ENCODE peak calls at places on chromosome 13, in six cellular contexts. Q, I, M, G, U and Y are unnamed samples.

GRCh38 chr13:32426981-32427851 is 714 bp downstream of the N4BP2L1 start:
- DNase-seq in Q (peak), I (no peak), M (peak), G (peak), U (peak), Y (peak)

GRCh38 chr13:98454389-98454881 is 122.5 kb downstream of the STK24 start:
- DNase-seq in Q (peak), I (peak), M (no peak), G (no peak), U (no peak), Y (no peak)

GRCh38 chr13:109182777-109183465 is 553.5 kb downstream of the MYO16 start:
- DNase-seq in Q (no peak), I (no peak), M (no peak), G (no peak), U (no peak), Y (no peak)

GRCh38 chr13:35592457-35592856 is 116.0 kb upstream of the MAB21L1 start:
- DNase-seq in Q (no peak), I (no peak), M (no peak), G (no peak), U (no peak), Y (no peak)

GRCh38 chr13:42553098-42554046 is 20.6 kb upstream of the TNFSF11 start:
- DNase-seq in Q (no peak), I (peak), M (peak), G (peak), U (no peak), Y (no peak)

GRCh38 chr13:74040200-74040599 is 94.0 kb downstream of the KLF12 start:
- DNase-seq in Q (peak), I (peak), M (peak), G (peak), U (peak), Y (no peak)

GRCh38 chr13:114257014-114257413 is 22.3 kb downstream of the CDC16 start:
- DNase-seq in Q (no peak), I (no peak), M (no peak), G (no peak), U (no peak), Y (no peak)

GRCh38 chr13:43316997-43317396 is 293.6 kb downstream of the DNAJC15 start:
- DNase-seq in Q (peak), I (peak), M (no peak), G (no peak), U (no peak), Y (no peak)

GRCh38 chr13:33022986-33023385 is 6.8 kb downstream of the KL start:
- DNase-seq in Q (no peak), I (no peak), M (no peak), G (no peak), U (no peak), Y (no peak)

GRCh38 chr13:28099396-28100148 is 804 bp downstream of the FLT3 start:
- DNase-seq in Q (no peak), I (no peak), M (no peak), G (no peak), U (peak), Y (peak)

GRCh38 chr13:83752141-83752540 is 130.1 kb downstream of the SLITRK1 start:
- DNase-seq in Q (no peak), I (peak), M (no peak), G (no peak), U (no peak), Y (no peak)

GRCh38 chr13:29369060-29369743 is 226.3 kb downstream of the SLC7A1 start:
- DNase-seq in Q (peak), I (peak), M (no peak), G (no peak), U (no peak), Y (no peak)

GRCh38 chr13:33999830-34000605 is 182.1 kb downstream of the RFC3 start:
- DNase-seq in Q (no peak), I (no peak), M (no peak), G (no peak), U (no peak), Y (no peak)

GRCh38 chr13:98752111-98752941 is at the start of gene SLC15A1:
- DNase-seq in Q (peak), I (no peak), M (peak), G (peak), U (no peak), Y (no peak)

GRCh38 chr13:53301449-53301848 is 272.8 kb downstream of the OLFM4 start:
- DNase-seq in Q (no peak), I (no peak), M (no peak), G (no peak), U (no peak), Y (no peak)

GRCh38 chr13:77310579-77311279 is 16.2 kb downstream of the MYCBP2 start:
- DNase-seq in Q (no peak), I (no peak), M (no peak), G (no peak), U (no peak), Y (no peak)

GRCh38 chr13:95349267-95349666 is 48.0 kb upstream of the ABCC4 start:
- DNase-seq in Q (no peak), I (no peak), M (no peak), G (no peak), U (no peak), Y (no peak)

GRCh38 chr13:106865706-106866288 is 297.9 kb upstream of the ARGLU1 start:
- DNase-seq in Q (no peak), I (no peak), M (no peak), G (no peak), U (no peak), Y (no peak)

GRCh38 chr13:110341445-110342247 is 34.6 kb downstream of the COL4A2 start:
- DNase-seq in Q (peak), I (peak), M (no peak), G (no peak), U (no peak), Y (no peak)

GRCh38 chr13:36752673-36753072 is 66.3 kb upstream of the RFXAP start:
- DNase-seq in Q (no peak), I (no peak), M (no peak), G (no peak), U (no peak), Y (no peak)

GRCh38 chr13:28425796-28426195 is 69.1 kb downstream of the FLT1 start:
- DNase-seq in Q (no peak), I (no peak), M (no peak), G (no peak), U (no peak), Y (no peak)

GRCh38 chr13:42137856-42138537 is 89.5 kb downstream of the DGKH start:
- DNase-seq in Q (no peak), I (peak), M (no peak), G (no peak), U (peak), Y (no peak)

GRCh38 chr13:95660981-95661581 is 15.9 kb upstream of the DNAJC3 start:
- DNase-seq in Q (peak), I (peak), M (no peak), G (no peak), U (no peak), Y (no peak)

GRCh38 chr13:27605610-27606200 is 14.6 kb downstream of the LNX2 start:
- DNase-seq in Q (no peak), I (peak), M (no peak), G (no peak), U (no peak), Y (no peak)

GRCh38 chr13:21326155-21327030 is 132.7 kb downstream of the ZDHHC20 start:
- DNase-seq in Q (no peak), I (peak), M (no peak), G (no peak), U (no peak), Y (no peak)

GRCh38 chr13:40271931-40272775 is 394.3 kb downstream of the FOXO1 start:
- DNase-seq in Q (peak), I (peak), M (peak), G (peak), U (no peak), Y (no peak)

GRCh38 chr13:76161143-76161542 is 525.0 kb downstream of the LMO7 start:
- DNase-seq in Q (no peak), I (no peak), M (no peak), G (no peak), U (no peak), Y (no peak)

GRCh38 chr13:36310417-36311108 is 12.9 kb upstream of the CCDC169 start:
- DNase-seq in Q (no peak), I (no peak), M (no peak), G (no peak), U (peak), Y (peak)

GRCh38 chr13:98658131-98658530 is 81.2 kb upstream of the STK24 start:
- DNase-seq in Q (no peak), I (peak), M (no peak), G (no peak), U (no peak), Y (no peak)

GRCh38 chr13:37446503-37446902 is 152.1 kb downstream of the POSTN start:
- DNase-seq in Q (no peak), I (peak), M (no peak), G (no peak), U (no peak), Y (no peak)

GRCh38 chr13:112204881-112205327 is 138.0 kb downstream of the SOX1 start:
- DNase-seq in Q (no peak), I (no peak), M (peak), G (peak), U (no peak), Y (no peak)

GRCh38 chr13:52599037-52599852 is 43.0 kb upstream of the HNRNPA1L2 start:
- DNase-seq in Q (no peak), I (peak), M (no peak), G (no peak), U (no peak), Y (no peak)

GRCh38 chr13:111397202-111397880 is 76.9 kb downstream of the TEX29 start:
- DNase-seq in Q (no peak), I (no peak), M (no peak), G (no peak), U (no peak), Y (no peak)

GRCh38 chr13:45278096-45278645 is 62.8 kb downstream of the TPT1 start:
- DNase-seq in Q (peak), I (no peak), M (no peak), G (no peak), U (no peak), Y (no peak)

GRCh38 chr13:20182231-20182846 is 10.4 kb downstream of the GJB2 start:
- DNase-seq in Q (peak), I (peak), M (no peak), G (peak), U (peak), Y (peak)
- TF ChIP-seq CTCF in Q (peak), I (peak), M (peak), G (peak), U (peak), Y (peak)

GRCh38 chr13:50588736-50589135 is 254.8 kb downstream of the DLEU7 start:
- DNase-seq in Q (no peak), I (no peak), M (no peak), G (no peak), U (no peak), Y (no peak)

GRCh38 chr13:50587122-50587521 is 256.4 kb downstream of the DLEU7 start:
- DNase-seq in Q (no peak), I (no peak), M (no peak), G (no peak), U (no peak), Y (no peak)

GRCh38 chr13:50589651-50590054 is 253.8 kb downstream of the DLEU7 start:
- DNase-seq in Q (no peak), I (peak), M (no peak), G (no peak), U (no peak), Y (no peak)

GRCh38 chr13:50589139-50589538 is 254.4 kb downstream of the DLEU7 start:
- DNase-seq in Q (no peak), I (peak), M (no peak), G (no peak), U (no peak), Y (peak)

GRCh38 chr13:50587839-50588373 is 255.6 kb downstream of the DLEU7 start:
- DNase-seq in Q (no peak), I (no peak), M (no peak), G (no peak), U (no peak), Y (no peak)
- TF ChIP-seq CTCF in Q (no peak), I (no peak), M (no peak), G (no peak), U (no peak), Y (no peak)

GRCh38 chr13:47835470-47836228 is 165.4 kb downstream of the SUCLA2 start:
- DNase-seq in Q (no peak), I (no peak), M (no peak), G (no peak), U (no peak), Y (no peak)

GRCh38 chr13:47829684-47830083 is 171.4 kb downstream of the SUCLA2 start:
- DNase-seq in Q (no peak), I (no peak), M (no peak), G (no peak), U (no peak), Y (no peak)

GRCh38 chr13:47837104-47837880 is 163.8 kb downstream of the SUCLA2 start:
- DNase-seq in Q (no peak), I (no peak), M (no peak), G (no peak), U (no peak), Y (no peak)

GRCh38 chr13:47831265-47831664 is 169.8 kb downstream of the SUCLA2 start:
- DNase-seq in Q (no peak), I (peak), M (no peak), G (no peak), U (no peak), Y (no peak)

GRCh38 chr13:47832458-47832972 is 168.6 kb downstream of the SUCLA2 start:
- DNase-seq in Q (no peak), I (no peak), M (no peak), G (no peak), U (no peak), Y (no peak)
- TF ChIP-seq CTCF in Q (no peak), I (no peak), M (no peak), G (no peak), U (no peak), Y (no peak)

GRCh38 chr13:26132756-26133155 is 80.9 kb upstream of the SHISA2 start:
- DNase-seq in Q (peak), I (peak), M (no peak), G (no peak), U (no peak), Y (no peak)
- TF ChIP-seq CTCF in Q (peak), I (no peak), M (no peak), G (no peak), U (no peak), Y (no peak)

DNA sequence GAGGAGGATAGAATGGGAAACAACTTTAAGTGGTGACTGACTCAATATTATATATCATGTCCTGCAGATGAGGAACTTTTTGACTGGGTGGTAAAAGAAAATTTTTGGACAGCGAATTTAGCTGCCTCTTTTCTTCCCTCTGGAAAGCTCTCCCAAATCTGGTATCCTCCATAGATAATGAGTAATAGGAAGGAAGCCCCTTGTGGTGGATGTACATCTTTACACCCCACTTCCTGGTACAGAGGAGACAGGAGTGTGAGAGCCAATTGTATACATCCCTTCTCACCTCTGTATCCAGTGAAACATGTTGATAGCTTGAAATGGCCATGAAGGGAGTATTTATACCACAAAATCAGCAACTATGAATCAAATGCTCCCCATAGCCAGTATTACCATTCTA is 17.2 kb upstream of the TDRD3 start:
- DNase-seq in Q (peak), I (no peak), M (no peak), G (no peak), U (no peak), Y (no peak)
- TF ChIP-seq CTCF in Q (peak), I (no peak), M (no peak), G (no peak), U (no peak), Y (no peak)

DNA sequence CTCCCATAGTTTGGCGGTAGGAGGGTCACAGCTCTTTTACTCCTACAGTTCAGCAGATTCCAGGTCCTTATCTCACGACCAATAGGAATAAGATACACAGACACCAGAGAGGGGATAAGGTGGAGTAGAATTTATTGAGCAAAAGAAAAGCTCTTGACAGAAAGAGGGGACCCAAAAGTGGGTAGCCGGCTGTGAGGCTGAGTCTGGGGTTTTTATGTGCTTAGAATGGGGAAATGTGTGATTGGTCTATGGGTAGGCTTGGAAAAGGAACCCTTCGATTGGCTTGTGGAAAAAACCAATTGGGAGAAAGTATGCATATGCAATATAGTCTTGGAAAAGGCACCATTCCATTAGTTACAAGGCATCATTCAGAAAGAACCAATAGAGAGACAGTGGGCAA is 1356.9 kb upstream of the SPRY2 start:
- DNase-seq in Q (no peak), I (no peak), M (no peak), G (no peak), U (no peak), Y (no peak)
- TF ChIP-seq CTCF in Q (no peak), I (no peak), M (no peak), G (no peak), U (no peak), Y (no peak)